ENCODE peak calls at places on chromosomes 16 and 17, in four cellular contexts. One of them, this sample, is unnamed.

GRCh38 chr17:70138309-70138865 is 30.9 kb upstream of the KCNJ2 start:
- DNase-seq in AG10803: peak; percentile 78
- DNase-seq in stimulated activated CD4-positive, alpha-beta T cell treated with anti-CD3 and anti-CD28 coated beads, TNF-alpha, amount 100 ng/mL, for 48 hours: no peak
- DNase-seq in activated gamma-delta T cell treated with Interleukin-2 at 50 U/mL for 16 hours: no peak
- DNase-seq in this sample: no peak

GRCh38 chr16:50025544-50025931 is 513 bp downstream of the CNEP1R1 start:
- DNase-seq in AG10803: peak; percentile 12
- DNase-seq in stimulated activated CD4-positive, alpha-beta T cell treated with anti-CD3 and anti-CD28 coated beads, TNF-alpha, amount 100 ng/mL, for 48 hours: no peak
- DNase-seq in activated gamma-delta T cell treated with Interleukin-2 at 50 U/mL for 16 hours: peak; percentile 15
- DNase-seq in this sample: no peak

GRCh38 chr17:65785109-65785508 is 223.7 kb upstream of the AXIN2 start:
- DNase-seq in AG10803: peak; percentile 97
- DNase-seq in stimulated activated CD4-positive, alpha-beta T cell treated with anti-CD3 and anti-CD28 coated beads, TNF-alpha, amount 100 ng/mL, for 48 hours: no peak
- DNase-seq in activated gamma-delta T cell treated with Interleukin-2 at 50 U/mL for 16 hours: no peak
- DNase-seq in this sample: no peak

GRCh38 chr16:29757950-29758466 is 12.2 kb upstream of the C16orf54 start:
- DNase-seq in AG10803: peak; percentile 46
- DNase-seq in stimulated activated CD4-positive, alpha-beta T cell treated with anti-CD3 and anti-CD28 coated beads, TNF-alpha, amount 100 ng/mL, for 48 hours: no peak
- DNase-seq in activated gamma-delta T cell treated with Interleukin-2 at 50 U/mL for 16 hours: no peak
- DNase-seq in this sample: no peak

GRCh38 chr17:58986005-58986404 is 120.7 kb downstream of the TRIM37 start:
- DNase-seq in AG10803: no peak
- DNase-seq in stimulated activated CD4-positive, alpha-beta T cell treated with anti-CD3 and anti-CD28 coated beads, TNF-alpha, amount 100 ng/mL, for 48 hours: no peak
- DNase-seq in activated gamma-delta T cell treated with Interleukin-2 at 50 U/mL for 16 hours: no peak
- DNase-seq in this sample: no peak

GRCh38 chr17:18953231-18953728 is 1.3 kb downstream of the SLC5A10 start:
- DNase-seq in AG10803: no peak
- DNase-seq in stimulated activated CD4-positive, alpha-beta T cell treated with anti-CD3 and anti-CD28 coated beads, TNF-alpha, amount 100 ng/mL, for 48 hours: no peak
- DNase-seq in activated gamma-delta T cell treated with Interleukin-2 at 50 U/mL for 16 hours: no peak
- DNase-seq in this sample: no peak

GRCh38 chr17:81251943-81252301 is 12.8 kb downstream of the NDUFAF8 start:
- DNase-seq in AG10803: no peak
- DNase-seq in stimulated activated CD4-positive, alpha-beta T cell treated with anti-CD3 and anti-CD28 coated beads, TNF-alpha, amount 100 ng/mL, for 48 hours: no peak
- DNase-seq in activated gamma-delta T cell treated with Interleukin-2 at 50 U/mL for 16 hours: no peak
- DNase-seq in this sample: no peak

GRCh38 chr16:69371564-69371963 is 14.2 kb downstream of the TERF2 start:
- DNase-seq in AG10803: no peak
- DNase-seq in stimulated activated CD4-positive, alpha-beta T cell treated with anti-CD3 and anti-CD28 coated beads, TNF-alpha, amount 100 ng/mL, for 48 hours: no peak
- DNase-seq in activated gamma-delta T cell treated with Interleukin-2 at 50 U/mL for 16 hours: no peak
- DNase-seq in this sample: no peak

GRCh38 chr17:40473573-40474365 is 27.7 kb downstream of the TNS4 start:
- DNase-seq in AG10803: no peak
- DNase-seq in stimulated activated CD4-positive, alpha-beta T cell treated with anti-CD3 and anti-CD28 coated beads, TNF-alpha, amount 100 ng/mL, for 48 hours: no peak
- DNase-seq in activated gamma-delta T cell treated with Interleukin-2 at 50 U/mL for 16 hours: no peak
- DNase-seq in this sample: no peak

GRCh38 chr17:57927048-57927723 is 28.0 kb downstream of the CUEDC1 start:
- DNase-seq in AG10803: peak; percentile 74
- DNase-seq in stimulated activated CD4-positive, alpha-beta T cell treated with anti-CD3 and anti-CD28 coated beads, TNF-alpha, amount 100 ng/mL, for 48 hours: no peak
- DNase-seq in activated gamma-delta T cell treated with Interleukin-2 at 50 U/mL for 16 hours: no peak
- DNase-seq in this sample: no peak

GRCh38 chr17:42311240-42312034 is 23.1 kb downstream of the STAT5A start:
- DNase-seq in AG10803: peak; percentile 93
- DNase-seq in stimulated activated CD4-positive, alpha-beta T cell treated with anti-CD3 and anti-CD28 coated beads, TNF-alpha, amount 100 ng/mL, for 48 hours: no peak
- DNase-seq in activated gamma-delta T cell treated with Interleukin-2 at 50 U/mL for 16 hours: no peak
- DNase-seq in this sample: no peak

GRCh38 chr16:425740-426114 is 278 bp downstream of the RAB11FIP3 start:
- DNase-seq in AG10803: no peak
- DNase-seq in stimulated activated CD4-positive, alpha-beta T cell treated with anti-CD3 and anti-CD28 coated beads, TNF-alpha, amount 100 ng/mL, for 48 hours: no peak
- DNase-seq in activated gamma-delta T cell treated with Interleukin-2 at 50 U/mL for 16 hours: no peak
- DNase-seq in this sample: no peak

GRCh38 chr17:7025240-7025639 is 2.4 kb downstream of the BCL6B start:
- DNase-seq in AG10803: no peak
- DNase-seq in stimulated activated CD4-positive, alpha-beta T cell treated with anti-CD3 and anti-CD28 coated beads, TNF-alpha, amount 100 ng/mL, for 48 hours: no peak
- DNase-seq in activated gamma-delta T cell treated with Interleukin-2 at 50 U/mL for 16 hours: no peak
- DNase-seq in this sample: no peak

GRCh38 chr16:35365675-35366074 is 1906.3 kb downstream of the TP53TG3F start:
- DNase-seq in AG10803: no peak
- DNase-seq in stimulated activated CD4-positive, alpha-beta T cell treated with anti-CD3 and anti-CD28 coated beads, TNF-alpha, amount 100 ng/mL, for 48 hours: no peak
- DNase-seq in activated gamma-delta T cell treated with Interleukin-2 at 50 U/mL for 16 hours: no peak
- DNase-seq in this sample: no peak

GRCh38 chr17:60601443-60602384 is 1.7 kb downstream of the PPM1D start:
- DNase-seq in AG10803: peak; percentile 70
- DNase-seq in stimulated activated CD4-positive, alpha-beta T cell treated with anti-CD3 and anti-CD28 coated beads, TNF-alpha, amount 100 ng/mL, for 48 hours: peak; percentile 19
- DNase-seq in activated gamma-delta T cell treated with Interleukin-2 at 50 U/mL for 16 hours: peak; percentile 15
- DNase-seq in this sample: no peak

GRCh38 chr17:39634384-39634871 is 2.5 kb upstream of the STARD3 start:
- DNase-seq in AG10803: peak; percentile 42
- DNase-seq in stimulated activated CD4-positive, alpha-beta T cell treated with anti-CD3 and anti-CD28 coated beads, TNF-alpha, amount 100 ng/mL, for 48 hours: no peak
- DNase-seq in activated gamma-delta T cell treated with Interleukin-2 at 50 U/mL for 16 hours: no peak
- DNase-seq in this sample: no peak

GRCh38 chr17:43456029-43456428 is 27.7 kb upstream of the DHX8 start:
- DNase-seq in AG10803: no peak
- DNase-seq in stimulated activated CD4-positive, alpha-beta T cell treated with anti-CD3 and anti-CD28 coated beads, TNF-alpha, amount 100 ng/mL, for 48 hours: no peak
- DNase-seq in activated gamma-delta T cell treated with Interleukin-2 at 50 U/mL for 16 hours: no peak
- DNase-seq in this sample: no peak

GRCh38 chr16:89827383-89828198 is 684 bp upstream of the SPIRE2 start:
- DNase-seq in AG10803: peak; percentile 62
- DNase-seq in stimulated activated CD4-positive, alpha-beta T cell treated with anti-CD3 and anti-CD28 coated beads, TNF-alpha, amount 100 ng/mL, for 48 hours: no peak
- DNase-seq in activated gamma-delta T cell treated with Interleukin-2 at 50 U/mL for 16 hours: no peak
- DNase-seq in this sample: no peak

GRCh38 chr17:1203111-1203966 is 23.6 kb upstream of the ABR start:
- DNase-seq in AG10803: peak; percentile 50
- DNase-seq in stimulated activated CD4-positive, alpha-beta T cell treated with anti-CD3 and anti-CD28 coated beads, TNF-alpha, amount 100 ng/mL, for 48 hours: peak; percentile 30
- DNase-seq in activated gamma-delta T cell treated with Interleukin-2 at 50 U/mL for 16 hours: peak; percentile 37
- DNase-seq in this sample: no peak

GRCh38 chr17:588519-588918 is 126.1 kb downstream of the VPS53 start:
- DNase-seq in AG10803: no peak
- DNase-seq in stimulated activated CD4-positive, alpha-beta T cell treated with anti-CD3 and anti-CD28 coated beads, TNF-alpha, amount 100 ng/mL, for 48 hours: no peak
- DNase-seq in activated gamma-delta T cell treated with Interleukin-2 at 50 U/mL for 16 hours: no peak
- DNase-seq in this sample: no peak

GRCh38 chr17:76865174-76865573 is 3.0 kb upstream of the MGAT5B start:
- DNase-seq in AG10803: no peak
- DNase-seq in stimulated activated CD4-positive, alpha-beta T cell treated with anti-CD3 and anti-CD28 coated beads, TNF-alpha, amount 100 ng/mL, for 48 hours: no peak
- DNase-seq in activated gamma-delta T cell treated with Interleukin-2 at 50 U/mL for 16 hours: no peak
- DNase-seq in this sample: no peak

GRCh38 chr17:63950940-63951907 is 19.1 kb upstream of the CD79B start:
- DNase-seq in AG10803: no peak
- DNase-seq in stimulated activated CD4-positive, alpha-beta T cell treated with anti-CD3 and anti-CD28 coated beads, TNF-alpha, amount 100 ng/mL, for 48 hours: no peak
- DNase-seq in activated gamma-delta T cell treated with Interleukin-2 at 50 U/mL for 16 hours: peak; percentile 32
- DNase-seq in this sample: no peak

GRCh38 chr17:39014044-39014794 is 47.0 kb upstream of the FBXO47 start:
- DNase-seq in AG10803: peak; percentile 43
- DNase-seq in stimulated activated CD4-positive, alpha-beta T cell treated with anti-CD3 and anti-CD28 coated beads, TNF-alpha, amount 100 ng/mL, for 48 hours: no peak
- DNase-seq in activated gamma-delta T cell treated with Interleukin-2 at 50 U/mL for 16 hours: no peak
- DNase-seq in this sample: no peak

GRCh38 chr16:2933701-2934100 is 22.0 kb downstream of the FLYWCH1 start:
- DNase-seq in AG10803: no peak
- DNase-seq in stimulated activated CD4-positive, alpha-beta T cell treated with anti-CD3 and anti-CD28 coated beads, TNF-alpha, amount 100 ng/mL, for 48 hours: no peak
- DNase-seq in activated gamma-delta T cell treated with Interleukin-2 at 50 U/mL for 16 hours: no peak
- DNase-seq in this sample: no peak

GRCh38 chr16:85871756-85872155 is 27.2 kb upstream of the IRF8 start:
- DNase-seq in AG10803: no peak
- DNase-seq in stimulated activated CD4-positive, alpha-beta T cell treated with anti-CD3 and anti-CD28 coated beads, TNF-alpha, amount 100 ng/mL, for 48 hours: no peak
- DNase-seq in activated gamma-delta T cell treated with Interleukin-2 at 50 U/mL for 16 hours: no peak
- DNase-seq in this sample: no peak

GRCh38 chr17:4934173-4934979 is 2.3 kb downstream of the GP1BA start:
- DNase-seq in AG10803: peak; percentile 41
- DNase-seq in stimulated activated CD4-positive, alpha-beta T cell treated with anti-CD3 and anti-CD28 coated beads, TNF-alpha, amount 100 ng/mL, for 48 hours: no peak
- DNase-seq in activated gamma-delta T cell treated with Interleukin-2 at 50 U/mL for 16 hours: no peak
- DNase-seq in this sample: no peak

GRCh38 chr17:149231-149630 is 11.9 kb downstream of the SCGB1C2 start:
- DNase-seq in AG10803: no peak
- DNase-seq in stimulated activated CD4-positive, alpha-beta T cell treated with anti-CD3 and anti-CD28 coated beads, TNF-alpha, amount 100 ng/mL, for 48 hours: no peak
- DNase-seq in activated gamma-delta T cell treated with Interleukin-2 at 50 U/mL for 16 hours: no peak
- DNase-seq in this sample: no peak

GRCh38 chr16:67158637-67159600 is 790 bp downstream of the TRADD start:
- DNase-seq in AG10803: no peak
- DNase-seq in stimulated activated CD4-positive, alpha-beta T cell treated with anti-CD3 and anti-CD28 coated beads, TNF-alpha, amount 100 ng/mL, for 48 hours: peak; percentile 61
- DNase-seq in activated gamma-delta T cell treated with Interleukin-2 at 50 U/mL for 16 hours: peak; percentile 66
- DNase-seq in this sample: peak; percentile 78

GRCh38 chr16:21656795-21657768 is 4.7 kb upstream of the IGSF6 start:
- DNase-seq in AG10803: peak; percentile 63
- DNase-seq in stimulated activated CD4-positive, alpha-beta T cell treated with anti-CD3 and anti-CD28 coated beads, TNF-alpha, amount 100 ng/mL, for 48 hours: no peak
- DNase-seq in activated gamma-delta T cell treated with Interleukin-2 at 50 U/mL for 16 hours: peak; percentile 39
- DNase-seq in this sample: no peak

GRCh38 chr17:73990290-73990689 is 213.2 kb upstream of the RPL38 start:
- DNase-seq in AG10803: no peak
- DNase-seq in stimulated activated CD4-positive, alpha-beta T cell treated with anti-CD3 and anti-CD28 coated beads, TNF-alpha, amount 100 ng/mL, for 48 hours: no peak
- DNase-seq in activated gamma-delta T cell treated with Interleukin-2 at 50 U/mL for 16 hours: no peak
- DNase-seq in this sample: no peak

GRCh38 chr17:75897076-75898019 is 597 bp upstream of the TRIM65 start:
- DNase-seq in AG10803: no peak
- DNase-seq in stimulated activated CD4-positive, alpha-beta T cell treated with anti-CD3 and anti-CD28 coated beads, TNF-alpha, amount 100 ng/mL, for 48 hours: no peak
- DNase-seq in activated gamma-delta T cell treated with Interleukin-2 at 50 U/mL for 16 hours: no peak
- DNase-seq in this sample: no peak

This sample was measured in GM12864.